ENCODE peak calls at places on chromosomes 4 and X, in nine cellular contexts. U, R, X, V, C, O, Q, L and K are unnamed samples.

GRCh38 chrX:39518451-39519212 is 579.1 kb downstream of the BCOR start:
- DNase-seq in U (no peak), R (peak; percentile 3), X (peak; percentile 0), V (no peak), C (no peak), O (no peak), Q (no peak), L (peak; percentile 1), K (no peak)

GRCh38 chr4:178138491-178138890 is 696.3 kb upstream of the AGA start:
- DNase-seq in U (peak; percentile 33), R (no peak), X (no peak), V (no peak), C (no peak), O (no peak), Q (no peak), L (no peak), K (no peak)

GRCh38 chr4:113576947-113577678 is 184.4 kb downstream of the CAMK2D start:
- DNase-seq in U (no peak), R (no peak), X (no peak), V (no peak), C (no peak), O (no peak), Q (no peak), L (no peak), K (no peak)

GRCh38 chr4:25085621-25086020 is 54.9 kb upstream of the LGI2 start:
- DNase-seq in U (no peak), R (no peak), X (no peak), V (peak; percentile 36), C (no peak), O (no peak), Q (no peak), L (no peak), K (no peak)

GRCh38 chrX:46575991-46576392 is 2.4 kb downstream of the CHST7 start:
- DNase-seq in U (no peak), R (peak; percentile 66), X (peak; percentile 72), V (no peak), C (no peak), O (no peak), Q (no peak), L (peak; percentile 69), K (no peak)

GRCh38 chrX:72121381-72121780 is 10.3 kb downstream of the RTL5 start:
- DNase-seq in U (peak; percentile 65), R (peak; percentile 74), X (peak; percentile 62), V (peak; percentile 42), C (peak; percentile 23), O (peak; percentile 43), Q (no peak), L (peak; percentile 81), K (peak; percentile 65)

GRCh38 chrX:39619182-39620009 is 478.4 kb downstream of the BCOR start:
- DNase-seq in U (no peak), R (peak; percentile 34), X (peak; percentile 29), V (no peak), C (no peak), O (no peak), Q (no peak), L (no peak), K (no peak)

GRCh38 chr4:107579099-107579498 is 140.9 kb downstream of the PAPSS1 start:
- DNase-seq in U (no peak), R (no peak), X (no peak), V (no peak), C (no peak), O (no peak), Q (no peak), L (no peak), K (no peak)

GRCh38 chr4:78645853-78646757 is 94.5 kb downstream of the ANXA3 start:
- DNase-seq in U (no peak), R (peak; percentile 97), X (peak; percentile 97), V (peak; percentile 70), C (peak; percentile 85), O (peak; percentile 93), Q (no peak), L (peak; percentile 96), K (peak; percentile 92)

GRCh38 chr4:149823770-149824221 is 8.2 kb upstream of the IQCM start:
- DNase-seq in U (no peak), R (peak; percentile 50), X (peak; percentile 61), V (no peak), C (peak; percentile 20), O (peak; percentile 78), Q (no peak), L (peak; percentile 80), K (peak; percentile 58)

GRCh38 chrX:50648151-50648550 is 165.8 kb downstream of the SHROOM4 start:
- DNase-seq in U (no peak), R (no peak), X (peak; percentile 20), V (no peak), C (no peak), O (no peak), Q (no peak), L (no peak), K (no peak)

GRCh38 chrX:13797512-13797911 is 19.4 kb downstream of the GPM6B start:
- DNase-seq in U (no peak), R (no peak), X (no peak), V (no peak), C (no peak), O (no peak), Q (no peak), L (peak; percentile 13), K (no peak)

GRCh38 chrX:22338740-22339139 is 66.0 kb downstream of the CBLL2 start:
- DNase-seq in U (no peak), R (no peak), X (no peak), V (no peak), C (peak; percentile 37), O (no peak), Q (no peak), L (no peak), K (no peak)

GRCh38 chr4:152643153-152644035 is 36.4 kb downstream of the TMEM154 start:
- DNase-seq in U (no peak), R (peak; percentile 34), X (peak; percentile 39), V (peak; percentile 51), C (no peak), O (no peak), Q (peak; percentile 80), L (no peak), K (no peak)

GRCh38 chrX:21972721-21973120 is 32.2 kb downstream of the SMS start:
- DNase-seq in U (no peak), R (peak; percentile 66), X (peak; percentile 77), V (no peak), C (peak; percentile 44), O (no peak), Q (no peak), L (peak; percentile 30), K (peak; percentile 36)

GRCh38 chrX:109472939-109473713 is 8.8 kb downstream of the GUCY2F start:
- DNase-seq in U (no peak), R (peak; percentile 38), X (peak; percentile 81), V (no peak), C (no peak), O (no peak), Q (no peak), L (peak; percentile 81), K (peak; percentile 3)

GRCh38 chr4:124945422-124945821 is 232.9 kb upstream of the ANKRD50 start:
- DNase-seq in U (no peak), R (no peak), X (no peak), V (no peak), C (no peak), O (no peak), Q (no peak), L (no peak), K (no peak)

GRCh38 chr4:4269326-4269725 is 20.6 kb downstream of the LYAR start:
- DNase-seq in U (no peak), R (no peak), X (no peak), V (peak; percentile 17), C (no peak), O (no peak), Q (no peak), L (no peak), K (no peak)

GRCh38 chr4:4270529-4270928 is 19.4 kb downstream of the LYAR start:
- DNase-seq in U (no peak), R (no peak), X (peak; percentile 28), V (no peak), C (no peak), O (no peak), Q (no peak), L (no peak), K (no peak)

GRCh38 chr4:4268753-4269152 is 20.7 kb upstream of the TMEM128 start:
- DNase-seq in U (no peak), R (no peak), X (no peak), V (no peak), C (no peak), O (no peak), Q (no peak), L (no peak), K (no peak)

GRCh38 chr4:4267981-4268380 is 20.0 kb upstream of the TMEM128 start:
- DNase-seq in U (no peak), R (no peak), X (peak; percentile 24), V (no peak), C (no peak), O (no peak), Q (no peak), L (no peak), K (no peak)

GRCh38 chr4:4269856-4270255 is 20.1 kb downstream of the LYAR start:
- DNase-seq in U (no peak), R (peak; percentile 75), X (peak; percentile 84), V (no peak), C (no peak), O (no peak), Q (no peak), L (no peak), K (no peak)
- H3K4me3 ChIP-seq in U (no peak overlapping the region), R (no peak overlapping the region), X (no peak overlapping the region), V (no peak overlapping the region), C (no peak overlapping the region), O (no peak overlapping the region), Q (no peak overlapping the region), L (no peak overlapping the region), K (no peak overlapping the region)

GRCh38 chrX:132676561-132677186 is 187.8 kb upstream of the MBNL3 start:
- DNase-seq in U (no peak), R (no peak), X (no peak), V (no peak), C (no peak), O (no peak), Q (no peak), L (no peak), K (no peak)
- TF ChIP-seq CTCF in U (no peak), R (no peak), X (no peak), V (no peak), C (no peak), O (no peak), Q (no peak), L (no peak), K (no peak)

GRCh38 chr4:26863512-26863911 is 2.9 kb downstream of the STIM2 start:
- DNase-seq in U (no peak), R (no peak), X (no peak), V (no peak), C (no peak), O (no peak), Q (no peak), L (no peak), K (no peak)
- H3K4me3 ChIP-seq in U (peak overlapping the region; percentile 83), R (no peak overlapping the region), X (peak overlapping the region; percentile 89), V (no peak overlapping the region), C (no peak overlapping the region), O (no peak overlapping the region), Q (no peak overlapping the region), L (no peak overlapping the region), K (no peak overlapping the region)

GRCh38 chrX:139203681-139204575 is 326.6 kb upstream of the F9 start:
- DNase-seq in U (peak; percentile 58), R (no peak), X (no peak), V (no peak), C (no peak), O (no peak), Q (no peak), L (peak; percentile 31), K (no peak)
- TF ChIP-seq CTCF in U (no peak), R (no peak), X (no peak), V (no peak), C (no peak), O (no peak), Q (no peak), L (no peak), K (no peak)

GRCh38 chr4:10096976-10097330 is 19.6 kb downstream of the WDR1 start:
- DNase-seq in U (no peak), R (no peak), X (no peak), V (no peak), C (no peak), O (no peak), Q (no peak), L (no peak), K (no peak)
- H3K4me3 ChIP-seq in U (no peak overlapping the region), R (no peak overlapping the region), X (no peak overlapping the region), V (no peak overlapping the region), C (no peak overlapping the region), O (no peak overlapping the region), Q (no peak overlapping the region), L (no peak overlapping the region), K (no peak overlapping the region)